ENCODE peak calls at places on chromosomes 13 and 19, in five cellular contexts. One of them, this sample, is unnamed.

GRCh38 chr13:103328899-103329298 is 262.7 kb upstream of the SLC10A2 start:
- DNase-seq in A549: no peak
- DNase-seq in GM23338: no peak
- DNase-seq in HepG2: no peak
- DNase-seq in K562: no peak
- DNase-seq in this sample: no peak

GRCh38 chr19:3045885-3046603 is 16.3 kb downstream of the TLE5 start:
- DNase-seq in GM23338: peak; percentile 80
- DNase-seq in A549: no peak
- DNase-seq in HepG2: no peak
- DNase-seq in K562: no peak
- DNase-seq in this sample: no peak

GRCh38 chr19:42199440-42200115 is 17.9 kb downstream of the DEDD2 start:
- DNase-seq in K562: peak; percentile 94
- DNase-seq in HepG2: no peak
- DNase-seq in A549: no peak
- DNase-seq in GM23338: peak; percentile 61
- DNase-seq in this sample: peak; percentile 68

GRCh38 chr19:32651729-32652140 is 23.2 kb downstream of the ANKRD27 start:
- DNase-seq in K562: no peak
- DNase-seq in HepG2: no peak
- DNase-seq in A549: peak; percentile 34
- DNase-seq in GM23338: peak; percentile 81
- DNase-seq in this sample: no peak

GRCh38 chr19:15453091-15453498 is 3.3 kb upstream of the WIZ start:
- DNase-seq in A549: no peak
- DNase-seq in K562: no peak
- DNase-seq in GM23338: peak; percentile 64
- DNase-seq in HepG2: no peak
- DNase-seq in this sample: no peak

GRCh38 chr19:2391118-2391725 is 31.2 kb downstream of the TMPRSS9 start:
- DNase-seq in A549: peak; percentile 79
- DNase-seq in GM23338: peak; percentile 79
- DNase-seq in HepG2: peak; percentile 72
- DNase-seq in K562: peak; percentile 71
- DNase-seq in this sample: peak; percentile 21

GRCh38 chr13:99067160-99067985 is 89.5 kb upstream of the DOCK9 start:
- DNase-seq in HepG2: peak; percentile 5
- DNase-seq in GM23338: no peak
- DNase-seq in K562: no peak
- DNase-seq in A549: peak; percentile 82
- DNase-seq in this sample: no peak

GRCh38 chr19:748274-748598 is 2.7 kb upstream of the MISP start:
- DNase-seq in K562: peak; percentile 41
- DNase-seq in HepG2: no peak
- DNase-seq in GM23338: no peak
- DNase-seq in A549: no peak
- DNase-seq in this sample: no peak

GRCh38 chr13:72792640-72793039 is 10.7 kb downstream of the PIBF1 start:
- DNase-seq in A549: no peak
- DNase-seq in HepG2: peak; percentile 46
- DNase-seq in GM23338: no peak
- DNase-seq in K562: no peak
- DNase-seq in this sample: no peak

GRCh38 chr19:16338470-16339360 is 14.1 kb downstream of the KLF2 start:
- DNase-seq in HepG2: peak; percentile 28
- DNase-seq in K562: no peak
- DNase-seq in GM23338: peak; percentile 40
- DNase-seq in A549: peak; percentile 72
- DNase-seq in this sample: peak; percentile 59

DNA sequence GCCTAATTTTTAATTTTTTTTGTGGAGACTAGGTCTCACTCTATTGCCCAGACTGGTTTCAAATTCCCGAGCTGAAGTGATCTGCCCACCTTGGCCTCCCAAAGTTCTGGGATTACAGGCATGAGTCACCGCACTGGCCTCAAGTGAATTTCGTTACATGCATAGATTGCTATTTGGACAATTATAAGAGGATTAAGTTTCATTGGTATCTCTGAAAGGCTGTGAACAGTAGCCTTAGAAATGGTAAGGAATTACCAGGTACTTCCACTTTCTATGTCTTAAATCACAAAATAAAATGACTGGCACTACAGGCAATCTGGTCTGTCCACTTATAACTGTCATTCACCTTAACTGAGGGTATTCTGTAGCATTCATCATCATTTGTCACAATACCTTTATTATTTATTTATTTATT is 2.9 kb upstream of the CCDC9 start:
- DNase-seq in HepG2: peak; percentile 60
- DNase-seq in A549: peak; percentile 68
- DNase-seq in GM23338: no peak
- DNase-seq in K562: no peak
- DNase-seq in this sample: no peak
- TF ChIP-seq JUNB in HepG2: no peak
- TF ChIP-seq JUNB in A549: no peak
- TF ChIP-seq JUNB in GM23338: no peak
- TF ChIP-seq JUNB in K562: no peak
- TF ChIP-seq JUNB in this sample: no peak

GRCh38 chr19:34230833-34231232 is 23.5 kb upstream of the GARRE1 start:
- DNase-seq in GM23338: no peak
- DNase-seq in K562: no peak
- DNase-seq in HepG2: no peak
- DNase-seq in A549: no peak
- DNase-seq in this sample: no peak

GRCh38 chr19:34235425-34235940 is 18.9 kb upstream of the GARRE1 start:
- DNase-seq in A549: no peak
- DNase-seq in HepG2: no peak
- DNase-seq in K562: no peak
- DNase-seq in GM23338: no peak
- DNase-seq in this sample: no peak

GRCh38 chr19:34229721-34230120 is 24.6 kb upstream of the GARRE1 start:
- DNase-seq in K562: no peak
- DNase-seq in HepG2: no peak
- DNase-seq in A549: no peak
- DNase-seq in GM23338: no peak
- DNase-seq in this sample: no peak

GRCh38 chr19:34231439-34231838 is 22.9 kb upstream of the GARRE1 start:
- DNase-seq in K562: no peak
- DNase-seq in A549: no peak
- DNase-seq in HepG2: no peak
- DNase-seq in GM23338: peak; percentile 45
- DNase-seq in this sample: no peak

DNA sequence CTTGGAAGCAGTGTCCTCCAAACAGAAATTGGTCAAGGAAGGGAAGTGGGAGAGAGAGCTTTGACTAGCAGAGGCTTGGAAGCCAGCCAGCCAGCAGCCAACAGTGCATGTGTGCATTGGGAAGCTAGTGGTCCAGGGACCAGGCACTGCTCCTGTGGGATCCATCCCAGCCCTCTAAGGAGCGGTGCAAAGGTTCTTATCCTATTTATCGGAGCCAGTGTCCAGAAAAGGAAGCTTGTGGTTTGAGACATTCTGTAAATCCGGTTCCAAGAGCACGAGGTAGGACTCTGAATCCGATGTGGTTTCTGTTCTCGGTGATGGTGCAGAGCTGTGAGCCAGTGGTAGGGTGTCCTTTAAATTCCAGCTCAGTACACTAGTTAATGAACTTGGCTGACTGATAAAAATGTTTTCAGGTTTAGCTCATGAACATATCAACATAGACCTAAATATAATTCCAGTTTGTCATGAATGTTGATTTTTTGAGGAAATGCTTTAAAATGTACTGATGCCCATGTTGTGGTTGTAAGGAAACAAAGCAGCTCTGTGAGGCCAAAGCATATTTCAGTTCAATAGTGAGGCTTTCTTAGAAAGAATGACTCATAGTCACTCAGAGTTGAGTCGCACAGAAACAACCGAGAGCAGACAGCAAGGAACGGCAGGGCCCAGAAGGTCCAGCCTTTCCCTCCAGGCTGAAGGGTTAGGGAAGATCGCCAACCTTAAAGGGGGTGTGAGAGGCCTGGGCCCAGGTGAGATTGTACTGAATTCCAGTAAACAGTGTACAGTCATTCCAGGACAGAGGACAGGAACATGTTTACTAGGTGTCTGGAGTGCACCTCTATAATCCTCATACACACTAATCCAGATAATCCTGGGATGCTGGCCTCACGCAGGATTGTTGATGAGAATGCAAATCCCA is 21.5 kb upstream of the GARRE1 start:
- DNase-seq in K562: peak; percentile 54
- DNase-seq in HepG2: peak; percentile 56
- DNase-seq in GM23338: no peak
- DNase-seq in A549: peak; percentile 62
- DNase-seq in this sample: no peak
- TF ChIP-seq JUNB in K562: no peak
- TF ChIP-seq JUNB in HepG2: no peak
- TF ChIP-seq JUNB in GM23338: no peak
- TF ChIP-seq JUNB in A549: peak; percentile 64
- TF ChIP-seq JUNB in this sample: peak; percentile 33

DNA sequence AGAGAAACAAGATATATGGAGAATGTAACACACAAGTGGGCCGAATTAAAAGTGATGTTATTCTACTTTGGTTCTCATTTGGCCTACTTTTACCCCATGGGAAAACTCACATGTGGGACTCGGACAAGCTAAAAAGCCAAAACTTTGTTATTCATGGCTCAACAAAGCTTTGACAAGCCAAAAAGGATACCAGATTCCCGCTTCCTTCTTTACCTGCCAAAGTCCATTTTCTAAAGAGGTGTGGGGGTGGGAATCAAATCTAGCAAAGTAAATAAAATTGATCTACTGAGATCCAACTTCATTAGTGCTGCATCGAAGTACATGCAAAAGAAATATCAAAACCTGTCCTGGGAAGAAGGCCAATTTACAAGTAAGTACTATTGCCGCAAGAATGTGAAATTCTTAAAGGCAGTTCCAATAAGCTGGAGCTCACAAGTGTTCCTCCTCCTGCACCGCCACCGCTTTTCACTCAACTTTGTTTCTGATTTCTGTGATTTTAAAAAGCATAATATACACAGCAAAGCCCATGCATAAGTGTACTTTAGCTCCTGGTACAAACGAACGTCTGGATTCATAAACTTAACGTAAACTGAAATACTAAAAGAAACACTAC is 1.1 kb downstream of the LNX2 start:
- DNase-seq in HepG2: peak; percentile 34
- DNase-seq in K562: no peak
- DNase-seq in A549: no peak
- DNase-seq in GM23338: no peak
- DNase-seq in this sample: no peak
- TF ChIP-seq JUNB in HepG2: no peak
- TF ChIP-seq JUNB in K562: no peak
- TF ChIP-seq JUNB in A549: no peak
- TF ChIP-seq JUNB in GM23338: no peak
- TF ChIP-seq JUNB in this sample: no peak

DNA sequence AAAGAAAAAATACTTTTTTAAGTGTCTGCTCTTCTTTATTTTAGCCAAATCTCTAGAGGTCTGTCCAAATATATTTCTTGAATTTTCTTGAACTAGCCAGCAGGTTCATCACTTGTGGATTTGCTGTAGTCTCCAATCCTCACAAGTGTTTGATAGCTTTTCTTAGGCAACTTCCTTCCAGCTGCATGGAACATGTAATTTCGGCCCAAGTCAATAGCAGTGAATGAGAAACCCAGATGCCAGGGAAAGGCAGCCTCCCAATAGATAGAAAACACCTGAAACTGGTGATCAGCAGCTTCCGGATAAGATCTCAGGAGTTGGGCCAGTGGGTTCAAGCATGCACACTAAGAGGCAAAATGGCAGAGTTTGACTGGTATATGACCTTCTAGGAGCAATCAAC is 15.5 kb upstream of the RNASEH2B start:
- DNase-seq in HepG2: no peak
- DNase-seq in A549: no peak
- DNase-seq in K562: no peak
- DNase-seq in GM23338: peak; percentile 21
- DNase-seq in this sample: no peak
- TF ChIP-seq JUNB in HepG2: no peak
- TF ChIP-seq JUNB in A549: no peak
- TF ChIP-seq JUNB in K562: no peak
- TF ChIP-seq JUNB in GM23338: no peak
- TF ChIP-seq JUNB in this sample: no peak